ENCODE peak calls at places on chromosomes 2 and 18, in seven cellular contexts. P is K562, V is dorsolateral prefrontal cortex, Y is OCI-LY7, I is adrenal gland, M is cardiac fibroblast, W is brain microvascular endothelial cell. Q is an unnamed sample.

GRCh38 chr2:44707945-44708645 is 233.4 kb upstream of the SIX3 start:
- DNase-seq in P (no peak), V (no peak), Y (peak), I (no peak), M (no peak), W (no peak), Q (no peak)

GRCh38 chr2:49598231-49598630 is 443.9 kb upstream of the FSHR start:
- DNase-seq in P (no peak), V (no peak), Y (no peak), I (no peak), M (no peak), W (no peak), Q (no peak)

GRCh38 chr2:195419033-195419432 is 238.0 kb upstream of the SLC39A10 start:
- DNase-seq in P (peak), V (no peak), Y (no peak), I (no peak), M (no peak), W (no peak), Q (no peak)

GRCh38 chr2:202135111-202135874 is 62.2 kb downstream of the KIAA2012 start:
- DNase-seq in P (no peak), V (peak), Y (no peak), I (peak), M (peak), W (peak), Q (peak)

GRCh38 chr2:144596074-144596871 is 76.4 kb upstream of the ZEB2 start:
- DNase-seq in P (no peak), V (no peak), Y (peak), I (no peak), M (peak), W (peak), Q (peak)

GRCh38 chr18:12314586-12315305 is 6.7 kb downstream of the TUBB6 start:
- DNase-seq in P (no peak), V (no peak), Y (peak), I (no peak), M (no peak), W (no peak), Q (no peak)

GRCh38 chr2:160408575-160409291 is 84.9 kb downstream of the RBMS1 start:
- DNase-seq in P (no peak), V (no peak), Y (no peak), I (no peak), M (no peak), W (no peak), Q (peak)

GRCh38 chr2:118565816-118566540 is 281.5 kb downstream of the EN1 start:
- DNase-seq in P (no peak), V (no peak), Y (no peak), I (no peak), M (no peak), W (no peak), Q (no peak)

GRCh38 chr18:14944838-14945237 is 196.9 kb downstream of the ANKRD30B start:
- DNase-seq in P (no peak), V (no peak), Y (no peak), I (no peak), M (no peak), W (no peak), Q (no peak)

GRCh38 chr2:173969886-173970285 is 4.7 kb upstream of the SP3 start:
- DNase-seq in P (no peak), V (no peak), Y (no peak), I (no peak), M (no peak), W (no peak), Q (peak)

GRCh38 chr2:57510704-57511103 is 535.9 kb upstream of the VRK2 start:
- DNase-seq in P (no peak), V (no peak), Y (no peak), I (no peak), M (no peak), W (no peak), Q (no peak)

GRCh38 chr18:77013777-77014525 is 118.6 kb downstream of the MBP start:
- DNase-seq in P (no peak), V (peak), Y (no peak), I (peak), M (peak), W (no peak), Q (no peak)

GRCh38 chr2:241356871-241357260 is 781 bp downstream of the FARP2 start:
- DNase-seq in P (no peak), V (no peak), Y (peak), I (no peak), M (no peak), W (no peak), Q (no peak)

GRCh38 chr18:68215931-68216330 is 499.0 kb downstream of the TMX3 start:
- DNase-seq in P (no peak), V (no peak), Y (no peak), I (no peak), M (peak), W (peak), Q (peak)

GRCh38 chr18:54296017-54296416 is 26.7 kb downstream of the POLI start:
- DNase-seq in P (no peak), V (no peak), Y (no peak), I (no peak), M (peak), W (no peak), Q (peak)

GRCh38 chr2:207143474-207144190 is 22.1 kb downstream of the KLF7 start:
- DNase-seq in P (no peak), V (peak), Y (no peak), I (peak), M (peak), W (no peak), Q (peak)

GRCh38 chr18:47881752-47882455 is 48.6 kb downstream of the SMAD2 start:
- DNase-seq in P (no peak), V (no peak), Y (no peak), I (no peak), M (peak), W (peak), Q (peak)

GRCh38 chr2:46578966-46579365 is 99.6 kb downstream of the TMEM247 start:
- DNase-seq in P (no peak), V (no peak), Y (no peak), I (no peak), M (no peak), W (no peak), Q (peak)

GRCh38 chr2:30232801-30233130 is 1.4 kb downstream of the LBH start:
- DNase-seq in P (no peak), V (no peak), Y (no peak), I (no peak), M (no peak), W (no peak), Q (no peak)

GRCh38 chr2:127577973-127578372 is 42.5 kb downstream of the MYO7B start:
- DNase-seq in P (no peak), V (no peak), Y (no peak), I (no peak), M (no peak), W (no peak), Q (no peak)

DNA sequence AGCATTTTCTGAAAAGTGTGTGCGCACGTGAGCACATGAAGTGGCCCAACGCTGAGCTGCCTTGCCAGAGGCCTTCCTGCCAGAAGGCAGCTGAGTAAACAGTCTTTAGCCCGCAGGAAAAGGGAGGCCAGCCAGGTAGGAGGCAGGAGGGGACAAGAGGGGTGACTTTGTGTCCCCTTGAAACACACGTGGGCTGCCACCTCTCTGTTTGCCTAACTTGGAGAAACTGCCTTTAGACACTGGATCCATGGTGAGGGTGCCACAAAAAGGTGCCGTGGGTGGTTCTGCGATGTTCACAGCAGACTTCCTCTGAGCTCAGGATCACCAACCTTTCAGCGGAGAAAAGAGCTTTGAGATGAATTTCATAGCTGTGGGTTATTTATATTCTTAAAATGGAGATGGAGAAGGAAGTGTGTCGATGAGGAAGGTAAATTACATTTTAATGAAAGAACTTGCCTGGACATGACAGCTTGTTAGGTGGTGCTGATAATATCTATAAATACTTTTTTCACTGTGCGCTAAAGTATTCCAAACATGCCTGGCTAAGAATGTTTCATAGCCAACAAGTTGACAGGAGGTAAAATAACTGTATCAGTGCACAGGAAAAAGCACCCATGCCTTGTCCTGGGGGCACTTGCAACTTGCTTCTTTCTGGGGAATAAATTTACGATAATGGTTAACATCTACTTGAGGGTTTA is 36.6 kb upstream of the ASB1 start:
- DNase-seq in P (no peak), V (no peak), Y (no peak), I (no peak), M (no peak), W (no peak), Q (no peak)
- H3K4me3 ChIP-seq in P (no peak), V (no peak), Y (no peak), I (no peak), M (no peak), W (no peak), Q (no peak)

DNA sequence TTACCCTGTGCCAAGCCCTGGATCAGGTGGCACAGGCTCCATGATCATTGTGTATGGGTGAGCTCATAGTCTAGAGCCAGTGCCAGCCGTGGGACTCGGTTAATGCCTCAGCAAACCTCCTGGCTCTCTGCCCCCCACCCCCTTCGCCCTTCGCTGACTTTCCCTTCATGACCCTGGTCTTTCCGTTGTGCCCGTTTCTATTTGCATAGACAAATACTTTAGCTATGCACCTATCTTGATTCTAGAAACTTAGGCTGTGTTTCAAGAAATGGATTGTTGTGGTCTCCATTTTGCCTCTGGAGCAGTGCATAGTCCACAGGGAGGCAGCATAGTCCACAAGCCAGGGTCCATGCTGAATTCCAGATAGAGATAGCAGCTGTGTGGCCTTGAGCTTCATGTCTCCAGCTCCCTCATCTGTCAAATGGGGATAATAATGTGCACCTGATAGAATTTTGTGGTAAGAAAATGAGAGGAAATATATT is 44.8 kb upstream of the KDM3A start:
- DNase-seq in P (peak), V (peak), Y (peak), I (peak), M (peak), W (peak), Q (peak)
- TF ChIP-seq CTCF in P (peak), V (peak), Y (peak), I (peak), M (peak), W (peak), Q (peak)

DNA sequence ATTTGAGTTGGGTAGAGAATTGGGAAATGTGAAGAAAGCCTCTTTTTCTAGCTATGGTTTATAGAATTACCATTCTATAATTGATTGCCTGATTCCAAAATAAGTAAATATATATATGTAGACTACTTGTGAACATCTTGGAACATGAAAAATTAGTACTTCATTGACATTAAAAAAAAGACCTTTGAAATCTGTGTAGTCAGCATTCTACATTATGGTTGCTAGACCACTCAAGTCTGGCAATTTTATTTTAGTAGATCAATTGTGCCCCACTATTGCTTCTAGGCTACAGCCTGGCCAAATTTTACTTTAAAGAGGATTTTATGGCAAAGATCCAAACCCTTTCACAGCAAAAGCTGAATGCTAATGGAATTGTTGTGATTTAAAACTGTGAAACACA is 279.8 kb downstream of the IKZF2 start:
- DNase-seq in P (no peak), V (no peak), Y (no peak), I (no peak), M (no peak), W (no peak), Q (no peak)
- H3K4me3 ChIP-seq in P (no peak), V (no peak), Y (no peak), I (no peak), M (no peak), W (no peak), Q (no peak)

GRCh38 chr2:36333350-36334012 is 22.1 kb upstream of the CRIM1 start:
- DNase-seq in P (no peak), V (no peak), Y (no peak), I (no peak), M (no peak), W (no peak), Q (no peak)
- TF ChIP-seq CTCF in P (no peak), V (no peak), Y (peak), I (no peak), M (no peak), W (no peak), Q (no peak)

GRCh38 chr2:100320547-100321180 is 1.6 kb downstream of the LONRF2 start:
- DNase-seq in P (no peak), V (peak), Y (no peak), I (peak), M (no peak), W (no peak), Q (no peak)

GRCh38 chr2:100321881-100322820 is at the start of gene LONRF2:
- DNase-seq in P (peak), V (peak), Y (no peak), I (peak), M (peak), W (no peak), Q (no peak)

GRCh38 chr2:100317634-100318033 is 4.7 kb downstream of the LONRF2 start:
- DNase-seq in P (no peak), V (no peak), Y (peak), I (no peak), M (no peak), W (no peak), Q (no peak)

DNA sequence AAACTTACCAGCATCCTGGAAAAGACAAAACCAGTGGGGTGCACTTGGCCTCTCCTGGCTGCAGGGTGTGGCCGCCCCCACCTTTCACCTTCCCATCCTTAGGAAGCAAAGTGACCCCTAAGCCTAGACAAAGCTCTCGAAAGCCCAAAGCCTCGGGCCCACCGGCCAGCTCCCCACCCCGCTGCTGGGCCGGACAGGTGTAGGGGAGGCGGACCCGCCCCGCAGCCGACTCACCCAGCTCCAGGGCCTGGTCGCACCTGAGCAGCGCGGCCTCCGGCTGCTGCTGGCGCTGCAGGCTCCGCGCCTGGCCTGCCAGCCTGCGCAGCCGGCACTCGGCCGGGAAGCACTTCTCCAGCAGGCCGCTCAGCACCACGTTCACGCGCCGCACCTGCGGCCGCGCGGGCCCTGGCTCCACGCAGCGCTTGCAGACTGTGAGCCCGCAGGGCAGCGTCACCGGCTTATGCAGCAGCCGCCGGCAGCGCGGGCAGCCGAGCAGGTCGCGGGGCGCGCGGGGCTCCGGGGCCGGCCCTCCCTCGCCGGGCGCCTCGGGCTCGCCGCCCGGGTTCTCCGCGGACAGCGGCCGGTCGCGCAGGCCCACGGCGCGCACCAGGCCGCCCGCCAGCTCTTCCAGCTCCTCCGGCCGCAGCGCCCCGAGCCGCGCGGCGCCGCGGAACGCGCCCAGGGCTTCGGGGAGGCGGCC is 970 bp downstream of the LONRF2 start:
- DNase-seq in P (peak), V (no peak), Y (no peak), I (peak), M (peak), W (peak), Q (peak)
- H3K4me3 ChIP-seq in P (peak), V (peak), Y (no peak), I (peak), M (no peak), W (peak), Q (no peak)

GRCh38 chr2:82023710-82024109 is 1719.2 kb upstream of the LRRTM1 start:
- DNase-seq in P (no peak), V (no peak), Y (no peak), I (no peak), M (no peak), W (no peak), Q (no peak)
- TF ChIP-seq CTCF in P (peak), V (no peak), Y (peak), I (peak), M (no peak), W (peak), Q (no peak)

DNA sequence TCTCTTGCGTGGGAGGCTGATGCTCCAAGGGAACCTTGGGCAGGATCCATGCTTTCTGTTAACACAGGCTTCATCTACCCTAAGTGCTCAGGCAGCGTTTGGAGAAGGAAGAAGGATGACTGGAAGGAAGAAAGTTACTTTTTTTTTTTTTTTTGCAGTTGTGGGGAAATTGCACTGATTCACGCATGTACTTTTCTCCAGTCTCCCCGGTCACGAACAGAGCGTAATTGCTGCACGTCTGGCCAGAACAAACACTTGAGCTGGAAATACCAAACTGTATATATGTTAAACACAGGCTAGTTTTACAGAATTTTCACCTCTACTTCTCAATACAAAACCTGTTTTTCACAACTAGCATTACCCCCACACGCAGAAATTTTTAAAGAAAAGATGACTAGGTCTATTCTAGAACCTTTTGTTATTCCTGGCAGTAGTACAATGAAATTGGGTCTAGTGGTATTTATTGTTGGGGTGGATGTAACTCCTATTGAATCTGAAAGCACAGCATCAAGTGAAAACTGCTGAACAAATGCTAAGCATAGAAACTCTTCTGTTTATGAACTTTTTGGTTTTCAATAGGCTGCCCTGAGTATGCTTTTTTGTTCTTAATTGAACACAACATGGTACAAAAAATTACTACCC is 9.3 kb upstream of the SCYGR5 start:
- DNase-seq in P (no peak), V (no peak), Y (no peak), I (no peak), M (peak), W (peak), Q (peak)
- H3K4me3 ChIP-seq in P (no peak), V (no peak), Y (no peak), I (no peak), M (no peak), W (no peak), Q (no peak)

GRCh38 chr18:61893304-61893970 is 630 bp upstream of the RNF152 start:
- DNase-seq in P (peak), V (peak), Y (no peak), I (peak), M (peak), W (peak), Q (peak)

GRCh38 chr18:61891874-61892273 is 933 bp downstream of the RNF152 start:
- DNase-seq in P (no peak), V (no peak), Y (no peak), I (peak), M (no peak), W (no peak), Q (no peak)

GRCh38 chr18:61891271-61891670 is 1.5 kb downstream of the RNF152 start:
- DNase-seq in P (no peak), V (no peak), Y (no peak), I (no peak), M (no peak), W (no peak), Q (no peak)

GRCh38 chr18:61893971-61894750 is 1.4 kb upstream of the RNF152 start:
- DNase-seq in P (peak), V (peak), Y (no peak), I (peak), M (peak), W (peak), Q (peak)

GRCh38 chr18:61892683-61893303 is at the start of gene RNF152:
- DNase-seq in P (no peak), V (no peak), Y (no peak), I (peak), M (peak), W (no peak), Q (peak)
- TF ChIP-seq CTCF in P (no peak), V (no peak), Y (no peak), I (no peak), M (peak), W (peak), Q (peak)

GRCh38 chr2:189199797-189200196 is 20.2 kb upstream of the COL5A2 start:
- DNase-seq in P (no peak), V (no peak), Y (no peak), I (no peak), M (no peak), W (no peak), Q (no peak)
- H3K4me3 ChIP-seq in P (no peak), V (no peak), Y (no peak), I (no peak), M (no peak), W (no peak), Q (no peak)

Q was measured in foreskin fibroblast.